ENCODE peak calls at places on chromosomes 12 and 14, in seven cellular contexts. L is ovary, A is endodermal cell, K is astrocyte of the cerebellum, U is A549, O is transverse colon, I is body of pancreas. T is an unnamed sample.

GRCh38 chr12:57793920-57794319 is 11.3 kb downstream of the TSFM start:
- DNase-seq in L (no peak), A (no peak), K (no peak), U (no peak), O (no peak), I (no peak), T (peak)

GRCh38 chr12:71533703-71534102 is 94.1 kb downstream of the LGR5 start:
- DNase-seq in L (no peak), A (no peak), K (no peak), U (no peak), O (no peak), I (no peak), T (no peak)

GRCh38 chr12:41189395-41190251 is 1.5 kb downstream of the PDZRN4 start:
- DNase-seq in L (no peak), A (peak), K (no peak), U (no peak), O (peak), I (no peak), T (no peak)

GRCh38 chr12:19462441-19462840 is 23.1 kb downstream of the AEBP2 start:
- DNase-seq in L (no peak), A (no peak), K (no peak), U (no peak), O (no peak), I (no peak), T (peak)

GRCh38 chr12:121005346-121005815 is 10.9 kb downstream of the C12orf43 start:
- DNase-seq in L (no peak), A (peak), K (no peak), U (no peak), O (peak), I (peak), T (peak)

GRCh38 chr14:88866305-88866704 is 41.9 kb downstream of the TTC8 start:
- DNase-seq in L (no peak), A (no peak), K (no peak), U (no peak), O (no peak), I (no peak), T (peak)

GRCh38 chr14:75126121-75126544 is 715 bp downstream of the NEK9 start:
- DNase-seq in L (no peak), A (no peak), K (no peak), U (peak), O (no peak), I (no peak), T (no peak)

GRCh38 chr12:92445253-92446081 is 257.3 kb upstream of the PLEKHG7 start:
- DNase-seq in L (no peak), A (no peak), K (no peak), U (no peak), O (peak), I (no peak), T (no peak)

GRCh38 chr12:13182881-13183280 is 13.6 kb upstream of the EMP1 start:
- DNase-seq in L (no peak), A (peak), K (no peak), U (no peak), O (no peak), I (no peak), T (no peak)

GRCh38 chr12:75489613-75490210 is 9.2 kb downstream of the GLIPR1 start:
- DNase-seq in L (no peak), A (no peak), K (no peak), U (no peak), O (no peak), I (no peak), T (peak)

GRCh38 chr12:82527165-82527780 is 159.4 kb upstream of the TMTC2 start:
- DNase-seq in L (no peak), A (peak), K (peak), U (peak), O (peak), I (peak), T (peak)

GRCh38 chr14:89000007-89000942 is 175.8 kb downstream of the TTC8 start:
- DNase-seq in L (no peak), A (peak), K (peak), U (peak), O (peak), I (peak), T (peak)

GRCh38 chr12:39467432-39467870 is 24.5 kb upstream of the KIF21A start:
- DNase-seq in L (no peak), A (no peak), K (no peak), U (no peak), O (no peak), I (no peak), T (peak)

GRCh38 chr12:47736216-47736615 is 10.9 kb upstream of the ENDOU start:
- DNase-seq in L (no peak), A (no peak), K (no peak), U (no peak), O (no peak), I (no peak), T (no peak)

GRCh38 chr12:6821674-6822433 is at the start of gene GPR162:
- DNase-seq in L (peak), A (peak), K (no peak), U (peak), O (peak), I (peak), T (peak)

GRCh38 chr12:51421266-51421884 is 3.3 kb upstream of the SLC4A8 start:
- DNase-seq in L (peak), A (peak), K (peak), U (peak), O (peak), I (peak), T (peak)

GRCh38 chr14:99728231-99728920 is 44.3 kb downstream of the CYP46A1 start:
- DNase-seq in L (peak), A (peak), K (no peak), U (no peak), O (no peak), I (peak), T (no peak)

GRCh38 chr14:99730876-99731351 is 46.8 kb downstream of the CYP46A1 start:
- DNase-seq in L (peak), A (no peak), K (no peak), U (no peak), O (no peak), I (no peak), T (no peak)

GRCh38 chr14:99731536-99732435 is 47.7 kb downstream of the CYP46A1 start:
- DNase-seq in L (peak), A (peak), K (no peak), U (no peak), O (peak), I (peak), T (no peak)

GRCh38 chr14:99728981-99729451 is 44.9 kb downstream of the CYP46A1 start:
- DNase-seq in L (no peak), A (peak), K (no peak), U (no peak), O (no peak), I (no peak), T (no peak)

GRCh38 chr14:99729991-99730875 is 46.1 kb downstream of the CYP46A1 start:
- DNase-seq in L (peak), A (peak), K (no peak), U (peak), O (peak), I (peak), T (no peak)
- H3K4me3 ChIP-seq in L (peak), A (peak), K (peak), U (peak), O (peak), I (no peak), T (peak)

GRCh38 chr12:3651585-3652424 is 101.1 kb downstream of the CRACR2A start:
- DNase-seq in L (no peak), A (peak), K (no peak), U (no peak), O (no peak), I (no peak), T (peak)

GRCh38 chr12:3661028-3661427 is 91.9 kb downstream of the CRACR2A start:
- DNase-seq in L (no peak), A (no peak), K (no peak), U (no peak), O (no peak), I (peak), T (no peak)

GRCh38 chr12:3658327-3659163 is 94.4 kb downstream of the CRACR2A start:
- DNase-seq in L (no peak), A (peak), K (no peak), U (no peak), O (peak), I (no peak), T (peak)

GRCh38 chr12:3656946-3657622 is 95.8 kb downstream of the CRACR2A start:
- DNase-seq in L (no peak), A (no peak), K (no peak), U (no peak), O (no peak), I (no peak), T (no peak)

DNA sequence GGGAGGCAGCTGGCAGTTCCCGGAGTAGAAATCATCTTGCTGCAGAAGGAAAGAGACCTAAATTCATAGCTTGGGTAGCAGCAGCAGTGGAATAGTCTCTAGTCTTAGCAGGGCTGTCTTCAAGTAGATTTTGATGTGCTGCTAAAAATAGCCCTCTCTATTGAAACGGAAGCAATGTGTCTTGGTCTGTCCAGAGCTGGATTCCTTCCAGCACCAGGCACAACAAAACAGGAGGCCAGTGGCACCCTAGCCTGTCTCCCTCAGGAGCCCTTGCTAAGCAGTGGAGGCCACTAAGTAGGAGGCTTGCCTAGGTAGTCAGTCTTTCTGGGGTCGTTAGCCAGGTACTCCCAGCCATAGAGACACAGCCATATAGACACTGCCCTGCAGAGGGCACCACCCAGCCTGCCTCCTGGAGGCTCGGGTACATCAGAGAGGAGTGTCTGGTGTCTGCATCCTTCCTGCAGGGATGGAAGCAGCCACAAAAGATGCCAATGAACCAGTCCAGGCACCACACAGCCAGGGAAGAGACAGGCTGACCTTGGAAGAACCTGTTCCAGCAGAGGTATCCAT is 97.5 kb downstream of the CRACR2A start:
- DNase-seq in L (no peak), A (peak), K (no peak), U (peak), O (no peak), I (no peak), T (peak)
- TF ChIP-seq CTCF in L (no peak), A (peak), K (peak), U (peak), O (peak), I (no peak), T (peak)

GRCh38 chr12:16112626-16113560 is 164.6 kb downstream of the SLC15A5 start:
- DNase-seq in L (no peak), A (peak), K (no peak), U (no peak), O (no peak), I (no peak), T (peak)
- H3K4me3 ChIP-seq in L (no peak), A (no peak), K (no peak), U (no peak), O (no peak), I (no peak), T (no peak)

GRCh38 chr14:103857256-103857655 is 9.9 kb upstream of the PPP1R13B start:
- DNase-seq in L (no peak), A (no peak), K (no peak), U (no peak), O (no peak), I (no peak), T (no peak)

GRCh38 chr14:103854017-103854808 is 6.8 kb upstream of the PPP1R13B start:
- DNase-seq in L (no peak), A (no peak), K (no peak), U (no peak), O (no peak), I (no peak), T (no peak)

GRCh38 chr14:103856105-103856504 is 8.7 kb upstream of the PPP1R13B start:
- DNase-seq in L (no peak), A (peak), K (no peak), U (no peak), O (no peak), I (no peak), T (no peak)

GRCh38 chr14:103855734-103856095 is 8.3 kb upstream of the PPP1R13B start:
- DNase-seq in L (no peak), A (no peak), K (no peak), U (no peak), O (no peak), I (no peak), T (no peak)

DNA sequence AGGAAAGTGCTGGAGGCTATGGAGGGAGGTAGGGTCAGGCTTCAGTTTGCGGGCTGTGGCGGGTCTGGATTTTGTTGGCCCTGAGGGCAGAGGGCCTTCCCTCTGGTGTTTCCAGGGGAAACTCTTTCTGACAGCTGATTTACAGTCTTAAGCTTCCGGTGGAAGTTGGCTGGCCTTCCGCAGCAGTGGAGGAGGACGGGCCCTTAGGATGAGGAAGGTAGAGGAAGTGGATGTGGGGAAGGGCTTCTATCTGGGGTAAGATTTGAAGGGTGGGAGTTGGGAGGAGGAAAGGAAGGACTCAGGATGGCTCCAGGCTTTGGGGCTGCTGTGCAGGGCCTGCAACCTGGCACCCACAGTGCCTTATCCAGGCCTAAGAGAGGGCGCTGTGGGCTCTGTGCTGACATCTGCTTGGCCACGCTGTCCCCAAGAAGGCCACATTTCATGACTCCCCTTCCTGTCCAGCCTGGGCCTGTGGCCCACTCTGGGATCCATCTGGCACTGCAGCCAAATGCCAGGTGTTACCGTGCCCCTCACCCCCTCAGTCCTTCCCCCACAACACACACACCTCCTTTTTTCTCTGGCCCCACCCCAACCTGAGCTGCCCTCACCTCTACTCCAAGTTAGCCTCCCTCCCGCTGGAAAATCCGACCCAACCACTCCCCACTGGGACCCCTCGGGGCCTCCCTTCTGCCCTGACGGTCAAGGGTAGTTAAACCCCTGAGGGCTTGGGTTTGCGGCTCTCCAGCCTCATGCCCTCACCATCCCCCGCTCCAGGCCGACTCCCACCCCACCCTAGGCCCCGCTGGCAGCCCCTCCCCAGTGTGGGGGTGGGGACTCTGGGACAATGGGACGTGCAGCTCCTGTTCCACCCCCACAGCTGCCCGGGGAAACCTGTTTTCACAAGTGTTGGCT is 7.7 kb upstream of the PPP1R13B start:
- DNase-seq in L (peak), A (peak), K (no peak), U (no peak), O (peak), I (peak), T (no peak)
- TF ChIP-seq CTCF in L (no peak), A (peak), K (no peak), U (no peak), O (no peak), I (no peak), T (no peak)

GRCh38 chr12:80712866-80713265 is 3.8 kb upstream of the MYF5 start:
- DNase-seq in L (no peak), A (no peak), K (no peak), U (no peak), O (no peak), I (no peak), T (no peak)

GRCh38 chr12:80711866-80712265 is 4.4 kb downstream of the MYF6 start:
- DNase-seq in L (no peak), A (no peak), K (no peak), U (no peak), O (no peak), I (no peak), T (no peak)

GRCh38 chr12:80714846-80715245 is 1.9 kb upstream of the MYF5 start:
- DNase-seq in L (no peak), A (peak), K (no peak), U (no peak), O (no peak), I (no peak), T (no peak)

GRCh38 chr12:80714055-80714454 is 2.7 kb upstream of the MYF5 start:
- DNase-seq in L (no peak), A (peak), K (no peak), U (no peak), O (no peak), I (no peak), T (no peak)

DNA sequence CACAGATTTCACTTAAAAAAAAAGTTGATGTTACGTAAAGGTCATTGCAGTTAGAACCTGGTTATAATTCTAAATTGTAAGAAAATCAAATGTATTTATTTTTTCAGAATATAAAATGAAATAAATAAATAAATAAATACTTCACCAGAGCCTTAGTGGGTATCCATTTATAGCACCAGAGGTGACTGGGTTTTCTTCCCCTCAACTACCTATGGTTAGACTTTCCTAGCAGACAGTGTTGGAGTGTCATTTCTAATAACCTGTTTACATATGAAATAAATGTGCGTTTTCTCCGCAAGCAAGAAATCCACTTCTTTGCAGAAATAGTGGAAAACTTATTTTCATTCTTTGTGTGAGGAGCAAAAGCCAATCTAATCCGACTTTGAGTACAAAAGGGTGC is 3.3 kb upstream of the MYF5 start:
- DNase-seq in L (no peak), A (no peak), K (no peak), U (no peak), O (no peak), I (no peak), T (no peak)
- H3K4me3 ChIP-seq in L (no peak), A (peak), K (no peak), U (no peak), O (no peak), I (no peak), T (no peak)

GRCh38 chr12:29610473-29611174 is 113.1 kb upstream of the OVCH1 start:
- DNase-seq in L (no peak), A (peak), K (no peak), U (no peak), O (no peak), I (no peak), T (no peak)
- TF ChIP-seq CTCF in L (no peak), A (peak), K (no peak), U (no peak), O (no peak), I (no peak), T (no peak)